ENCODE peak calls at places on chromosomes 6 and 20, in eight cellular contexts. R is fibroblast of the aortic adventitia; P is HCT116; I is choroid plexus epithelial cell; A is foreskin fibroblast; J is cardiac muscle cell; H is endodermal cell; T is CD8-positive, alpha-beta T cell. L is an unnamed sample.

GRCh38 chr6:138115877-138116660 is 8.8 kb upstream of the PERP start:
- DNase-seq in R (peak; percentile 82), T (peak; percentile 25), P (peak; percentile 58), H (peak; percentile 72), I (peak; percentile 86), J (peak; percentile 83), A (peak; percentile 85), L (peak; percentile 28)

GRCh38 chr20:62623488-62624324 is 18.6 kb upstream of the SLCO4A1 start:
- DNase-seq in H (peak; percentile 96), A (peak; percentile 97), J (peak; percentile 87), I (peak; percentile 84), R (peak; percentile 87), T (peak; percentile 75), P (peak; percentile 73), L (peak; percentile 98)

GRCh38 chr6:134774244-134774643 is 175.7 kb downstream of the ALDH8A1 start:
- DNase-seq in J (no peak), R (peak; percentile 78), I (peak; percentile 67), T (no peak), H (no peak), A (peak; percentile 74), P (no peak), L (no peak)

GRCh38 chr6:4804095-4804494 is 27.9 kb downstream of the CDYL start:
- DNase-seq in H (peak; percentile 45), I (peak; percentile 71), P (no peak), T (no peak), J (no peak), A (peak; percentile 72), R (peak; percentile 35), L (no peak)

GRCh38 chr6:82143041-82143481 is 104.5 kb downstream of the IBTK start:
- DNase-seq in H (no peak), J (peak; percentile 68), T (no peak), A (peak; percentile 88), I (no peak), P (no peak), R (peak; percentile 63), L (no peak)

GRCh38 chr20:32440069-32440757 is 82.1 kb downstream of the ASXL1 start:
- DNase-seq in R (no peak), I (no peak), J (no peak), T (no peak), P (no peak), H (peak; percentile 29), A (no peak), L (no peak)

GRCh38 chr6:38180586-38180985 is 361.1 kb downstream of the ZFAND3 start:
- DNase-seq in H (peak; percentile 42), R (no peak), T (no peak), P (no peak), I (no peak), A (no peak), J (no peak), L (no peak)

GRCh38 chr6:72776456-72776855 is 154.6 kb downstream of the KCNQ5 start:
- DNase-seq in T (no peak), J (no peak), I (no peak), A (no peak), H (no peak), P (no peak), R (no peak), L (no peak)

GRCh38 chr6:150531957-150532356 is 67.7 kb upstream of the PLEKHG1 start:
- DNase-seq in P (no peak), I (no peak), H (no peak), A (no peak), T (no peak), J (no peak), R (no peak), L (no peak)

GRCh38 chr6:169604076-169604475 is 97.8 kb downstream of the WDR27 start:
- DNase-seq in T (no peak), A (no peak), H (no peak), I (no peak), P (no peak), J (no peak), R (no peak), L (no peak)

GRCh38 chr20:1341561-1342265 is 12.8 kb upstream of the SDCBP2 start:
- DNase-seq in A (peak; percentile 88), P (no peak), T (no peak), R (peak; percentile 64), I (peak; percentile 48), H (peak; percentile 20), J (no peak), L (no peak)

GRCh38 chr6:169969372-169970099 is 218.1 kb downstream of the ERMARD start:
- DNase-seq in P (no peak), I (no peak), A (no peak), R (no peak), H (peak; percentile 26), T (no peak), J (no peak), L (no peak)

GRCh38 chr6:136646377-136646776 is 96.2 kb upstream of the MAP7 start:
- DNase-seq in H (no peak), I (no peak), J (peak; percentile 15), P (no peak), A (peak; percentile 41), R (peak; percentile 71), T (no peak), L (no peak)

GRCh38 chr6:64838726-64839125 is 868.3 kb downstream of the EYS start:
- DNase-seq in J (no peak), A (no peak), R (no peak), T (no peak), P (no peak), H (no peak), I (peak; percentile 66), L (no peak)
- TF ChIP-seq CTCF in J (no peak), A (no peak), R (no peak), T (no peak), P (no peak), H (no peak), I (peak; percentile 53), L (no peak)

DNA sequence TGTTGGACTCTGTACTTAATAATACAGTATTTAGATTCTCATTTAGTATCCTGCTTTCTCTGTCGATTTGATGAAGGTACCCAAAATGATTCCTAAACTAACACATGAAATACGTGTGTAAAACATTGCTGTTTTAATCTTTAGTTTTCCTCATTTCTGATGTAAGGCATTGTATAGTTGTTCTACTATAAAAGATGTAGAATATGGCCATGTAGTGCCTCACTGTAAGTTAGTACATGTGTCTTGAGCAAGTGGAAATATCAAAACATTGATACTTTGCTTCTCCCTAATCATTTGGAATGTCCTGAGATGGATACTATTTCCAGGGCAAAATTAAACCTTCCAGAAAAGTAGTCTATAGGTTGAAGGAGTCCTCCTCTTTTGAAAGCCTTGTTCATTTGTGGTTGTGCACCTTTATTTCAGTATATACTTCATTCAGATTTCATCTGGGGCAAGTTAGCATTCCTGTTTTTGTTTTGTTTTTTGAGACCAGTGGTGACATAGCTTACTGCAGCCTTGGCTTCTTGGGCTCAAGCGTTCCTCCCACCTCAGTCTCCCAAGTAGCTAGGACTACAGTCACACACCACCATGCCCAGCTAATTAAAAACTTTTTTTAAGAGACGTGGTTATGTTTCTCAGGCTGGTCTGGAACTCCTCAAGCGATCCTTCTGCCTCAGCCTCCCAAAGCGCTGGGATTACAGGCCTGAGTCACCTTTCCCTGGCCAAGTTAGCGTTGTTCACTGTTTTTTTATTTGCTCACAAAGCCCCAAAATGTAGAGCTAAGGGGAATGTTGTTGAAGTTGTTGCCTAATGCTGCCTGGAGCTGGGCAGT is 11.6 kb downstream of the SRSF3 start:
- DNase-seq in J (no peak), A (no peak), T (no peak), I (peak; percentile 67), R (peak; percentile 36), H (no peak), P (no peak), L (no peak)
- TF ChIP-seq CTCF in J (peak; percentile 8), A (no peak), T (no peak), I (peak; percentile 27), R (no peak), H (peak; percentile 51), P (peak; percentile 27), L (no peak)

GRCh38 chr6:143037470-143037869 is 23.2 kb upstream of the AIG1 start:
- DNase-seq in T (no peak), H (no peak), A (no peak), J (no peak), P (no peak), I (no peak), R (no peak), L (no peak)

GRCh38 chr6:143039548-143039947 is 21.1 kb upstream of the AIG1 start:
- DNase-seq in R (no peak), P (no peak), H (no peak), J (no peak), T (no peak), I (no peak), A (no peak), L (no peak)

GRCh38 chr6:143040018-143040417 is 20.7 kb upstream of the AIG1 start:
- DNase-seq in H (no peak), A (no peak), I (no peak), T (no peak), R (no peak), P (no peak), J (no peak), L (no peak)

GRCh38 chr6:143034689-143035334 is 25.9 kb upstream of the AIG1 start:
- DNase-seq in A (no peak), J (no peak), P (no peak), R (no peak), H (no peak), I (no peak), T (no peak), L (peak; percentile 5)

GRCh38 chr6:143038845-143039244 is 21.8 kb upstream of the AIG1 start:
- DNase-seq in A (no peak), I (no peak), P (no peak), T (no peak), J (no peak), R (no peak), H (no peak), L (no peak)
- TF ChIP-seq CTCF in A (no peak), I (no peak), P (no peak), T (no peak), J (no peak), R (peak; percentile 5), H (no peak), L (no peak)

DNA sequence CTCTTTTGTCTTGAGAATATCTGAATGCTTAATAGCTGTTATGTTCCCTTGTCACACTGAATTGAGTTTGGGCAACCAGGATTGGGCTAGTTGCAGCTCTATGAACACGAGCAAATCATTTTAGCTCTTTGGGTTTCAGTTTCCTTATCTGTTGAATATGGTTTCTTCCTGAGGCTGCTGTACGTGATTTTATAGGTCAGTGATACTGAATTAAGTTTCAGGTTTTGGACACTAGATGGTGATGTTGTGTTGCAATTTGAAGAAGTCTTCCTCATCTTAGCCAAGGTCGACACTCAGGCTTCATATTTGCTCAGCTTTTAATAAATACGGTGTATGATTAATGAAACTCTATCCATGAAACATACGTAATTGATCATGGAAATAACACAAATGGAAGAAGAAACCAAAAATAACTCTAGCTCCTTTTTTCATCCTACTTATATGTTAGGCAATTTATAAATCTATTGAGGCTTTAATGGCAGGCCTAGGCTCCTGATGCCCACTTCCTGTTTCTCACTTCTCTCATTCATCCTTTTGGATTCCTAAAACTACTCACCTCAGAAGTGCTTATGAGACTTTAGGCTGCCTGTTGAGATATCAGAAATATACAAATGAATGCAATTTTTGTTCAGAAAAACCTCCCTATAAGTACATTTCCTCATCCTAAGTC is 354.1 kb upstream of the MAP3K7 start:
- DNase-seq in I (peak; percentile 83), J (peak; percentile 64), H (no peak), T (no peak), A (peak; percentile 2), R (peak; percentile 61), P (peak; percentile 43), L (no peak)
- TF ChIP-seq CTCF in I (peak; percentile 52), J (peak; percentile 58), H (peak; percentile 82), T (peak; percentile 49), A (no peak), R (peak; percentile 32), P (peak; percentile 61), L (no peak)